ENCODE peak calls at places on chromosome 18, in six cellular contexts. Y is GM12865, P is cardiac muscle cell, K is CD14-positive monocyte, M is psoas muscle, Z is hepatocyte. Q is an unnamed sample.

GRCh38 chr18:59870623-59871130 is 29.1 kb upstream of the PMAIP1 start:
- DNase-seq in P (no peak), Y (no peak), M (no peak), Z (no peak), K (no peak), Q (no peak)

GRCh38 chr18:9536354-9537152 is 61.2 kb downstream of the RALBP1 start:
- DNase-seq in K (no peak), P (no peak), Y (no peak), Z (no peak), M (no peak), Q (no peak)

GRCh38 chr18:35038029-35038428 is 3.2 kb upstream of the MAPRE2 start:
- DNase-seq in K (no peak), Y (no peak), P (no peak), Z (no peak), M (no peak), Q (no peak)

GRCh38 chr18:79926306-79926705 is 25.1 kb downstream of the SLC66A2 start:
- DNase-seq in Z (no peak), M (no peak), Y (no peak), K (peak), P (no peak), Q (no peak)

GRCh38 chr18:31863103-31863502 is 79.8 kb downstream of the TRAPPC8 start:
- DNase-seq in K (no peak), M (no peak), P (no peak), Y (no peak), Z (no peak), Q (no peak)

GRCh38 chr18:10045296-10045891 is 131.6 kb downstream of the VAPA start:
- DNase-seq in Z (no peak), M (no peak), Y (no peak), P (no peak), K (no peak), Q (no peak)

GRCh38 chr18:57441395-57441794 is 6.2 kb downstream of the ONECUT2 start:
- DNase-seq in P (peak), M (no peak), Z (no peak), K (no peak), Y (peak), Q (peak)

GRCh38 chr18:67132919-67133318 is 383.6 kb downstream of the DSEL start:
- DNase-seq in M (no peak), P (no peak), Z (no peak), K (no peak), Y (no peak), Q (no peak)

GRCh38 chr18:51196811-51197660 is 445 bp downstream of the MEX3C start:
- DNase-seq in M (no peak), Y (peak), Z (peak), P (peak), K (peak), Q (peak)

GRCh38 chr18:23556145-23556780 is 30.0 kb downstream of the NPC1 start:
- DNase-seq in M (no peak), Y (no peak), Z (no peak), P (no peak), K (no peak), Q (no peak)

GRCh38 chr18:25351773-25352628 is at the start of gene ZNF521:
- DNase-seq in Z (peak), M (peak), K (peak), Y (peak), P (peak), Q (peak)

GRCh38 chr18:9824474-9824832 is 61.3 kb upstream of the TXNDC2 start:
- DNase-seq in Z (no peak), M (no peak), P (peak), Y (no peak), K (no peak), Q (no peak)

GRCh38 chr18:74946646-74947045 is 262.3 kb downstream of the PTGR3 start:
- DNase-seq in P (no peak), Y (no peak), Z (no peak), K (no peak), M (no peak), Q (no peak)

GRCh38 chr18:73766915-73767314 is 380.7 kb downstream of the FBXO15 start:
- DNase-seq in Y (no peak), K (no peak), Z (no peak), P (no peak), M (no peak), Q (no peak)

GRCh38 chr18:76621184-76621583 is 126.1 kb upstream of the ZNF516 start:
- DNase-seq in M (no peak), Y (no peak), P (no peak), Z (peak), K (no peak), Q (no peak)

GRCh38 chr18:39455300-39455699 is 1889.7 kb upstream of the CELF4 start:
- DNase-seq in M (no peak), K (no peak), Z (peak), Y (no peak), P (peak), Q (peak)

GRCh38 chr18:64799378-64799777 is 650.5 kb upstream of the LINC00305 start:
- DNase-seq in K (no peak), Y (no peak), P (no peak), M (no peak), Z (no peak), Q (no peak)

GRCh38 chr18:13797157-13797611 is 26.8 kb upstream of the MC5R start:
- DNase-seq in Y (no peak), Z (no peak), K (no peak), M (no peak), P (no peak), Q (peak)

GRCh38 chr18:24987933-24988840 is 363.8 kb downstream of the ZNF521 start:
- DNase-seq in M (peak), Y (no peak), K (no peak), P (no peak), Z (no peak), Q (no peak)

GRCh38 chr18:79380816-79381806 is 14.6 kb upstream of the NFATC1 start:
- DNase-seq in P (peak), Y (peak), M (peak), K (no peak), Z (peak), Q (peak)

GRCh38 chr18:67589325-67589724 is 72.8 kb upstream of the DSEL start:
- DNase-seq in P (no peak), Y (no peak), Z (no peak), M (no peak), K (no peak), Q (no peak)

GRCh38 chr18:9521770-9522169 is 46.5 kb downstream of the RALBP1 start:
- DNase-seq in Y (no peak), K (no peak), Z (no peak), P (no peak), M (no peak), Q (no peak)

GRCh38 chr18:23584019-23584970 is 2.0 kb downstream of the NPC1 start:
- DNase-seq in P (no peak), M (no peak), Z (no peak), K (no peak), Y (no peak), Q (no peak)

GRCh38 chr18:22789600-22789999 is 143.5 kb upstream of the RBBP8 start:
- DNase-seq in K (no peak), M (no peak), Y (no peak), Z (no peak), P (no peak), Q (no peak)

GRCh38 chr18:32301976-32302743 is 112.3 kb downstream of the MEP1B start:
- DNase-seq in Z (peak), P (peak), Y (peak), M (no peak), K (no peak), Q (peak)

GRCh38 chr18:50902797-50903196 is 23.9 kb downstream of the ME2 start:
- DNase-seq in P (no peak), Z (no peak), K (no peak), Y (no peak), M (no peak), Q (no peak)

GRCh38 chr18:5515007-5515744 is 28.6 kb downstream of the EPB41L3 start:
- DNase-seq in Y (no peak), P (no peak), Z (no peak), M (no peak), K (no peak), Q (no peak)

GRCh38 chr18:70154591-70155194 is 50.8 kb downstream of the RTTN start:
- DNase-seq in K (no peak), P (peak), Y (no peak), Z (no peak), M (no peak), Q (peak)

GRCh38 chr18:8121091-8121490 is 488.1 kb upstream of the RAB12 start:
- DNase-seq in P (no peak), M (no peak), Z (no peak), K (no peak), Y (no peak), Q (no peak)

GRCh38 chr18:13382990-13383821 is 164.6 kb downstream of the LDLRAD4 start:
- DNase-seq in Y (no peak), P (no peak), Z (no peak), K (no peak), M (no peak), Q (no peak)

GRCh38 chr18:36157441-36157840 is 27.7 kb downstream of the ELP2 start:
- DNase-seq in P (no peak), K (no peak), Y (no peak), M (no peak), Z (no peak), Q (no peak)

GRCh38 chr18:59777636-59778035 is 80.4 kb upstream of the CCBE1 start:
- DNase-seq in M (no peak), Y (no peak), P (no peak), K (no peak), Z (no peak), Q (no peak)

GRCh38 chr18:76208632-76209308 is 286.3 kb downstream of the ZNF516 start:
- DNase-seq in K (no peak), Z (no peak), Y (peak), P (peak), M (no peak), Q (no peak)

GRCh38 chr18:22346968-22347611 is 70.6 kb downstream of the CTAGE1 start:
- DNase-seq in M (peak), Y (no peak), P (peak), Z (peak), K (no peak), Q (peak)

GRCh38 chr18:75003764-75004690 is 204.9 kb downstream of the PTGR3 start:
- DNase-seq in M (no peak), Z (no peak), Y (no peak), K (no peak), P (peak), Q (no peak)

GRCh38 chr18:54871231-54871630 is 43.0 kb downstream of the RAB27B start:
- DNase-seq in M (no peak), Z (no peak), K (no peak), P (no peak), Y (no peak), Q (no peak)

GRCh38 chr18:58661423-58661822 is 9.8 kb upstream of the MALT1 start:
- DNase-seq in M (no peak), P (peak), K (no peak), Y (no peak), Z (peak), Q (no peak)
- TF ChIP-seq CTCF in M (peak), P (peak), K (no peak), Y (no peak), Z (peak), Q (no peak)

GRCh38 chr18:30103881-30104280 is 938.7 kb downstream of the DSC3 start:
- DNase-seq in Z (no peak), P (no peak), M (no peak), K (no peak), Y (no peak), Q (no peak)
- TF ChIP-seq CTCF in Z (no peak), P (no peak), M (no peak), K (no peak), Y (no peak), Q (no peak)

DNA sequence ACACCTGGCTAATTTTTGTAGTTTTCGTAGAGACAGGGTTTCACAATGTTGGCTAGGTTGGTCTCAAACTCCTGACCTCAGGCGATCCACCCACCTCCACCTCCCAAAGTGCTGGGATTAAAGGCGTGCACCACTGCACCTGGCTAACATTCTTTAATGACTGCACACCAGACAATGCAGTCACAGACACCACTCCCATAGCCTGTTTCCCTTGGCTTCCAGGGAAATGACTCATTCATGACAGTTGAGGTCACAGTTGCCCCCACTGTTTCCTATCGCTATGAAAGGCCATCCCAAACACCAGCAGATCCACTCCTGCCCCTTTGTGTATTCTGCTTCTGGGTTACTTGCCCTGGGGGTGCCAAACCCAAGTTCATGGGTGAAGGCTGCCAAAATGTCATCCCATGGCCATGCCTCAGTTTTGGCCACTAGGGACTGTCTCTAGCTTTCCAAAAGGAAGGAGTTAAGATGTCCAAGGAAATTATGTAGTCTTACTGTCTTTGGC is 8.7 kb downstream of the CHMP1B start:
- DNase-seq in P (peak), Z (peak), K (no peak), M (no peak), Y (no peak), Q (peak)
- TF ChIP-seq CTCF in P (peak), Z (peak), K (no peak), M (peak), Y (no peak), Q (no peak)

GRCh38 chr18:7032537-7032936 is 85.1 kb downstream of the LAMA1 start:
- DNase-seq in P (no peak), K (no peak), Y (no peak), M (no peak), Z (no peak), Q (no peak)

GRCh38 chr18:7037470-7037869 is 80.1 kb downstream of the LAMA1 start:
- DNase-seq in K (no peak), Y (no peak), Z (no peak), P (no peak), M (no peak), Q (no peak)

GRCh38 chr18:7034924-7035323 is 82.7 kb downstream of the LAMA1 start:
- DNase-seq in M (no peak), Y (no peak), K (no peak), Z (no peak), P (no peak), Q (no peak)

GRCh38 chr18:7035807-7036206 is 81.8 kb downstream of the LAMA1 start:
- DNase-seq in Y (no peak), K (no peak), P (no peak), M (no peak), Z (no peak), Q (no peak)

GRCh38 chr18:7038330-7038846 is 79.2 kb downstream of the LAMA1 start:
- DNase-seq in M (peak), P (peak), Z (peak), Y (no peak), K (peak), Q (peak)
- TF ChIP-seq CTCF in M (peak), P (peak), Z (peak), Y (peak), K (peak), Q (peak)

DNA sequence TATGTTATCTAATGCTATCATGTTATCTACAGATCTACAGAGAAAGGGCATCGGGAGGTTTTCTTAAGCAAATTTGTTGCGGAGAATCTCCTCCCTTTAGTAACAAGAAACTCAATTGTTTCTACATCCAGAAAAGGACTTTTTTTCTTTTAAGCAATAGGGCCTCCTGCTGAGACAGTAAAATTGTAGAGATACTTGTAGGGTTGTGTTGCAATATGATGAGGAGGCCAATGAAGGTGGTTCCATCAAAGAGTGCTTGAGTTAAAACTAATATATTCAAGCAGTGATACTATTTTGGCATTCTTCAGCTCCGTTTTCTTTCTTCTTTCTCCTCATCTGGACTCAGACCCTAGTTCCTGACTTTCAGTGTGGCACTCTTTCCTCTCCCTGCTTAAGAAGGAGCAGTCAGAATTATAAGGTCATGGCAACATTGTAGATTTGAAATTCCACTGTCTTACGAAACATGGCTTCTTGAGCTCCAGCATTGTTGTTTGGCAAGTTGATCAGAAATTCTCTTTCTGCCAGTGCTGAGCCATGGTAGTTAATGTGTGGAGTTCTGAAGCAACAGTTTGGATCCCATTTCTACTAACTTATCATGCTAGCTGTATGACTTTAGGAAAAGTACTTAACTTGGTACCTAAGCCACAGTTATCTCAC is 202.0 kb upstream of the SLC14A2 start:
- DNase-seq in Z (no peak), Y (no peak), P (peak), M (no peak), K (no peak), Q (no peak)
- TF ChIP-seq CTCF in Z (no peak), Y (no peak), P (no peak), M (no peak), K (no peak), Q (no peak)

GRCh38 chr18:41809652-41810051 is 145.4 kb upstream of the PIK3C3 start:
- DNase-seq in M (no peak), K (no peak), Y (no peak), Z (no peak), P (no peak), Q (no peak)
- TF ChIP-seq CTCF in M (no peak), K (no peak), Y (no peak), Z (no peak), P (no peak), Q (no peak)

DNA sequence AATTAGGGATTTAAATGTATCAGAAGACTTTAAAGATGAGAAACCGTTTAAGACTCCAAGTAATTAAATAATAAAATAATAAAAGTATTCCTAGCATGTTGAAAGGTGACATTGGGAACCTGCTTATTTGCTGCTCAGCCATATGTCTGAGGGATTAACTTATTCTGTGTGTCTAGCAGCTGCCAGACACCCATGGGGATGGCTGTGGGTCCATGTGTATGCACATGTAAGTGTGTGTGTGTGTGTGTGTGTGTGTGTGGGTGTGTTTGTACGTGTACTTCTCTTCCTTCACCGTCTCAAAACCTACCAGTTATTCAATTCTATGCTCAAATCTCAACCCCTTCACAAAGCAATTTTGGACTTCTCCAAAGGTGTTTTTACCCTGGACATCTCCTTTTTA is 124.5 kb downstream of the SETBP1 start:
- DNase-seq in Y (no peak), P (no peak), K (no peak), M (no peak), Z (no peak), Q (no peak)
- TF ChIP-seq CTCF in Y (no peak), P (no peak), K (no peak), M (no peak), Z (no peak), Q (no peak)

GRCh38 chr18:21110667-21111350 is 804 bp downstream of the ROCK1 start:
- DNase-seq in M (peak), Y (peak), P (peak), Z (peak), K (no peak), Q (peak)

GRCh38 chr18:21109936-21110666 is 1.5 kb downstream of the ROCK1 start:
- DNase-seq in P (no peak), Y (no peak), Z (no peak), K (no peak), M (no peak), Q (no peak)

GRCh38 chr18:21111351-21112139 is at the start of gene ROCK1:
- DNase-seq in M (peak), Y (peak), Z (peak), K (peak), P (peak), Q (peak)

GRCh38 chr18:21112543-21113105 is 1.0 kb upstream of the ROCK1 start:
- DNase-seq in M (no peak), P (peak), Z (no peak), K (no peak), Y (no peak), Q (no peak)

GRCh38 chr18:21112140-21112473 is 494 bp upstream of the ROCK1 start:
- DNase-seq in Y (no peak), K (no peak), Z (no peak), P (no peak), M (peak), Q (no peak)
- TF ChIP-seq CTCF in Y (no peak), K (no peak), Z (no peak), P (no peak), M (no peak), Q (no peak)

DNA sequence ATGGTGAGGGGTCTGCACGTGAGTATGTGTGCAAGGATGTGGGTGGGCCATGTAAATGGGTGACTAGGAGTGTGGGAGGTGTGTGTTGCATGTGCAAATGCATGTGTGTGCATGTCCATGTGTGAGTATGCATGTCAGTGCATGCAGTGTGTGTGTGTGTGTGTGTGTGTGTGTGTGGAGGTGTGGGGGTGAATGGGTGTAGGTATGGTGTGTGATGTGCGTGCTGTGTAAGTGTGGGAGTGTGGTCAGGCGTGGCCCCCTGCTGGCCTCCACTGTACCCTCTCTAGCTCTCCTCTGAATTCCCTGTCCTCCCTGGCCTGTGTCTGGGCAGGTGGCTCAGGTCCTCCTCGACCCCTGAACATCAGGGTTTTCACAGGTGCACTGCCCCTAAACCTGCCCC is 230.3 kb downstream of the CELF4 start:
- DNase-seq in P (peak), Y (no peak), K (no peak), M (no peak), Z (peak), Q (peak)
- TF ChIP-seq CTCF in P (peak), Y (no peak), K (no peak), M (no peak), Z (peak), Q (peak)

GRCh38 chr18:49459404-49460171 is 857 bp downstream of the DYM start:
- DNase-seq in Z (no peak), M (no peak), P (peak), K (peak), Y (peak), Q (no peak)
- TF ChIP-seq CTCF in Z (no peak), M (no peak), P (no peak), K (no peak), Y (no peak), Q (no peak)

Q was measured in Calu3.